ENCODE peak calls at places on chromosomes 11 and 22, in five cellular contexts. S is HCT116, G is vagina, P is transverse colon, B is esophagus muscularis mucosa. U is an unnamed sample.
A peak's percentile ranks its signal among the peaks of the same experiment; 100 is the strongest.

GRCh38 chr11:82794490-82794889 is 60.8 kb upstream of the FAM181B start:
- DNase-seq in B (no peak), G (no peak), S (no peak), P (no peak), U (no peak)

GRCh38 chr22:19291218-19291579 is 320 bp downstream of the CLTCL1 start:
- DNase-seq in B (peak; percentile 87), P (peak; percentile 40), G (no peak), S (no peak), U (peak; percentile 8)

GRCh38 chr11:128686745-128687177 is 7.1 kb upstream of the FLI1 start:
- DNase-seq in S (no peak), G (no peak), B (no peak), P (peak; percentile 63), U (no peak)

GRCh38 chr11:693415-693831 is 1.6 kb downstream of the DEAF1 start:
- DNase-seq in S (no peak), P (no peak), B (no peak), G (no peak), U (no peak)

GRCh38 chr11:59754859-59755700 is at the start of gene STX3:
- DNase-seq in P (peak; percentile 83), B (no peak), G (no peak), S (peak; percentile 64), U (peak; percentile 73)

GRCh38 chr11:129580278-129580677 is 204.6 kb downstream of the BARX2 start:
- DNase-seq in S (no peak), B (no peak), G (no peak), P (no peak), U (no peak)

GRCh38 chr11:69274531-69275016 is 19.4 kb upstream of the MYEOV start:
- DNase-seq in G (no peak), S (no peak), B (no peak), P (peak; percentile 85), U (peak; percentile 96)

GRCh38 chr11:61061081-61061826 is 41.0 kb upstream of the CD5 start:
- DNase-seq in S (peak; percentile 6), G (no peak), P (no peak), B (no peak), U (no peak)

GRCh38 chr11:119684361-119685072 is 44.5 kb downstream of the NECTIN1 start:
- DNase-seq in G (no peak), P (no peak), B (no peak), S (no peak), U (peak; percentile 70)

GRCh38 chr22:27125539-27125938 is 468.2 kb downstream of the MIAT start:
- DNase-seq in G (no peak), P (no peak), S (no peak), B (no peak), U (no peak)

GRCh38 chr11:61773826-61774225 is 18.6 kb downstream of the TMEM258 start:
- DNase-seq in P (no peak), G (no peak), S (no peak), B (no peak), U (no peak)

GRCh38 chr11:76654310-76654851 is 16.2 kb downstream of the LRRC32 start:
- DNase-seq in S (no peak), G (peak; percentile 91), P (peak; percentile 54), B (no peak), U (no peak)

GRCh38 chr11:72519220-72519881 is 85.0 kb upstream of the CLPB start:
- DNase-seq in G (no peak), P (no peak), B (no peak), S (no peak), U (no peak)

GRCh38 chr11:108235192-108235591 is 12.3 kb downstream of the ATM start:
- DNase-seq in G (no peak), S (no peak), P (no peak), B (no peak), U (no peak)

GRCh38 chr11:108233277-108233945 is 10.5 kb downstream of the ATM start:
- DNase-seq in B (no peak), G (no peak), P (no peak), S (no peak), U (no peak)

GRCh38 chr11:108235633-108236032 is 12.8 kb downstream of the ATM start:
- DNase-seq in S (no peak), P (no peak), G (no peak), B (no peak), U (no peak)

GRCh38 chr11:108239076-108239475 is 16.2 kb downstream of the ATM start:
- DNase-seq in S (no peak), G (no peak), P (no peak), B (no peak), U (no peak)

DNA sequence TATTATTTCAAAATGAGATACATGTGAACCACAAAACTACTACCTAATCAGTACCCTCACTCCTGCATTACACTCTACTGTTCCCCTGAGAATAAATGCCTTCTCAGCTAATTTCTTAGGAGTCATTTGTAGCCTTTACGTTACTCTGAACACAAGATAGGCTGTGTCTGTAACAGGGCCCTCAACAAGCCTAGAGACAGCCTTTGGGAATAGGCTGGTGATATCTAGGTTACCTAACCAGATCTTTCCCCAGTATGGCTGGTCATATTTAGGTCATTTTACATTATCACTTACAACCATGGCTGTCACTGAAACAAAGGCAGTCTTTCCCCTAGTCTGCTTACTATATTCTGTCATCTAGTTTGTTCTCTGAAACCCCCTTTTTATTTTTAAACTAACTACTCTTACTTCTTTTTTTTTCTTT is 14.2 kb downstream of the ATM start:
- DNase-seq in P (no peak), B (no peak), S (no peak), G (no peak), U (no peak)
- H3K27ac ChIP-seq in P (peak overlapping the region; percentile 36), B (no peak overlapping the region), S (no peak overlapping the region), G (no peak overlapping the region), U (no peak overlapping the region)

GRCh38 chr11:134942633-134943032 is 530.6 kb upstream of the B3GAT1 start:
- DNase-seq in P (no peak), B (peak; percentile 75), G (no peak), S (no peak), U (no peak)
- TF ChIP-seq POLR2AphosphoS5 in P (no peak), B (no peak), G (no peak), S (no peak), U (no peak)

GRCh38 chr11:19992162-19992561 is 168.1 kb downstream of the DBX1 start:
- DNase-seq in P (no peak), B (no peak), S (no peak), G (no peak), U (no peak)
- H3K27ac ChIP-seq in P (no peak overlapping the region), B (no peak overlapping the region), S (no peak overlapping the region), G (no peak overlapping the region), U (no peak overlapping the region)

DNA sequence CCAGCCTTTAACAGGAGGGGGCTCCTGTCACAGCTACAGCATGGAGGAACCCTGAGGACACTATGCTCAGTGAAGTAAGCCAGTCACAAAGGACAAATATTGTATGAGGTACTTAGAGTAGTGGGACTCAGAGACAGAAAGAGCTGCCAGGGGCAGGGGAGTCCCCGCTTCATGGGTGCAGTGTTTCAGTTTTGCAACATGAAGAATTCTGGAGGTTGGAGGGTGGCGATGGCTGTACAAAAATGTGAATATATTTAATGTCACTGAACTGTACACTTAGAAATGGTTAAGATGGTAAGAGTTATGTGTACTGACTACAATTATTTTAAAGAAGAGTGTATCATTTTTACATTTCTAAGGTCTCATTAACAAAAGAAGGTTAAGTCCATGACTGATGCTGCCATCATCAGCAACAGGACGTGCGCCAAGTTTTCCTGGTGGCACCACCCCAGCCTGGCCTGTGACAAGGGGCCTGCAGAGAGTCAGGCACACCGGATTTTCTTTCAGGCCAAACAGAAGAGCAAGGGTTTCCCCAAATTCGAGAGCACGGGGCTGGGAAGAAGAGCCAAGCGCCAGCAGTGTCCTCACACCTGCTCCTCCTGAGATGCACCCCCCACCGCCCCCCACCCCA is 22.1 kb downstream of the YPEL1 start:
- DNase-seq in B (no peak), P (no peak), S (no peak), G (no peak), U (no peak)
- TF ChIP-seq POLR2AphosphoS5 in B (no peak), P (no peak), S (no peak), G (no peak), U (no peak)

U was measured in prostate gland.